ENCODE peak calls at places on chromosomes 3 and 15, in four cellular contexts. D is central memory CD4-positive, alpha-beta T cell; B is chondrocyte; V is NCI-H446. Y is an unnamed sample.

GRCh38 chr3:150975992-150976368 is 3.5 kb upstream of the CLRN1 start:
- DNase-seq in V (no peak), D (no peak), B (no peak), Y (no peak)

GRCh38 chr15:81887913-81888312 is 157.9 kb downstream of the MEX3B start:
- DNase-seq in B (no peak), D (no peak), V (peak; percentile 36), Y (no peak)

GRCh38 chr3:121718205-121718846 is 31.2 kb downstream of the GOLGB1 start:
- DNase-seq in B (no peak), D (peak; percentile 38), V (no peak), Y (no peak)

GRCh38 chr3:103629391-103629790 is 1194.6 kb downstream of the ZPLD1 start:
- DNase-seq in D (no peak), V (no peak), B (no peak), Y (no peak)

GRCh38 chr3:79367066-79367465 is 400.7 kb downstream of the ROBO1 start:
- DNase-seq in B (no peak), D (no peak), V (no peak), Y (no peak)

GRCh38 chr3:126292318-126293070 is 64.7 kb downstream of the KLF15 start:
- DNase-seq in V (no peak), D (no peak), B (no peak), Y (no peak)

GRCh38 chr15:38536201-38536676 is 28.4 kb downstream of the RASGRP1 start:
- DNase-seq in B (no peak), D (no peak), V (peak; percentile 9), Y (no peak)

GRCh38 chr15:37093480-37094410 is 6.6 kb downstream of the MEIS2 start:
- DNase-seq in V (no peak), D (no peak), B (no peak), Y (no peak)

GRCh38 chr3:40581166-40581565 is 56.4 kb downstream of the ZNF621 start:
- DNase-seq in B (no peak), D (no peak), V (no peak), Y (no peak)

GRCh38 chr3:45936261-45936660 is 7.0 kb upstream of the CXCR6 start:
- DNase-seq in B (no peak), V (no peak), D (no peak), Y (no peak)

GRCh38 chr3:12963184-12963868 is 109.9 kb downstream of the IQSEC1 start:
- DNase-seq in D (no peak), V (no peak), B (no peak), Y (peak; percentile 73)

GRCh38 chr3:177440456-177441105 is 243.3 kb upstream of the TBL1XR1 start:
- DNase-seq in V (peak; percentile 81), D (no peak), B (no peak), Y (no peak)

GRCh38 chr3:155989536-155989935 is 119.1 kb downstream of the GMPS start:
- DNase-seq in D (no peak), V (no peak), B (no peak), Y (no peak)

GRCh38 chr3:53069422-53070068 is 23.7 kb upstream of the SFMBT1 start:
- DNase-seq in V (no peak), D (no peak), B (no peak), Y (no peak)

GRCh38 chr3:190265795-190266194 is 56.5 kb downstream of the CLDN1 start:
- DNase-seq in B (no peak), D (no peak), V (no peak), Y (no peak)

GRCh38 chr3:57420007-57420406 is 124.1 kb downstream of the DNAH12 start:
- DNase-seq in D (no peak), V (no peak), B (no peak), Y (no peak)

GRCh38 chr3:195011231-195011834 is 259.6 kb downstream of the XXYLT1 start:
- DNase-seq in B (no peak), V (no peak), D (no peak), Y (no peak)

GRCh38 chr15:45203182-45203581 is 15.4 kb upstream of the SHF start:
- DNase-seq in B (no peak), D (no peak), V (no peak), Y (no peak)

GRCh38 chr3:15097889-15098288 is 1.1 kb downstream of the RBSN start:
- DNase-seq in D (peak; percentile 16), B (no peak), V (no peak), Y (peak; percentile 77)

GRCh38 chr15:92069308-92070244 is 216.1 kb downstream of the SLCO3A1 start:
- DNase-seq in B (no peak), D (no peak), V (no peak), Y (peak; percentile 62)

GRCh38 chr3:113747719-113748046 is 848 bp downstream of the ATP6V1A start:
- DNase-seq in D (no peak), B (no peak), V (no peak), Y (peak; percentile 9)

GRCh38 chr3:174620138-174620537 is 239.0 kb upstream of the NAALADL2 start:
- DNase-seq in V (peak; percentile 19), B (no peak), D (no peak), Y (no peak)

GRCh38 chr15:49721091-49721490 is 100.2 kb downstream of the DTWD1 start:
- DNase-seq in D (no peak), B (no peak), V (no peak), Y (no peak)

GRCh38 chr3:40930131-40930538 is 269.2 kb upstream of the CTNNB1 start:
- DNase-seq in D (no peak), V (no peak), B (no peak), Y (no peak)

GRCh38 chr3:130939753-130940152 is 45.9 kb downstream of the ATP2C1 start:
- DNase-seq in B (no peak), V (no peak), D (no peak), Y (no peak)

GRCh38 chr3:64909757-64910475 is 222.1 kb upstream of the ADAMTS9 start:
- DNase-seq in V (no peak), D (no peak), B (no peak), Y (no peak)

GRCh38 chr15:88661766-88662556 is 23.1 kb downstream of the ISG20 start:
- DNase-seq in D (no peak), B (no peak), V (no peak), Y (no peak)

GRCh38 chr3:87088984-87089841 is 98.3 kb upstream of the VGLL3 start:
- DNase-seq in V (no peak), D (no peak), B (peak; percentile 77), Y (no peak)

GRCh38 chr3:132135628-132136333 is 101.0 kb upstream of the CPNE4 start:
- DNase-seq in V (no peak), D (no peak), B (no peak), Y (no peak)

GRCh38 chr3:11709782-11710181 is 66.1 kb upstream of the VGLL4 start:
- DNase-seq in D (no peak), B (no peak), V (no peak), Y (no peak)

GRCh38 chr3:13070622-13071021 is 2.6 kb downstream of the IQSEC1 start:
- DNase-seq in V (no peak), D (no peak), B (no peak), Y (no peak)